ENCODE peak calls at places on chromosome 15, in seven cellular contexts. T is psoas muscle; W is CD8-positive, alpha-beta T cell; B is heart left ventricle; V is CD8-positive, alpha-beta memory T cell; R is adrenal gland; F is mesenchymal stem cell. Z is an unnamed sample.

GRCh38 chr15:37095993-37096877 is 4.1 kb downstream of the MEIS2 start:
- DNase-seq in T (peak), W (no peak), B (no peak), V (no peak), R (peak), F (peak), Z (no peak)

GRCh38 chr15:31486506-31486905 is 159.9 kb downstream of the KLF13 start:
- DNase-seq in T (no peak), W (no peak), B (no peak), V (no peak), R (no peak), F (no peak), Z (no peak)

GRCh38 chr15:96276438-96277210 is 53.9 kb upstream of the NR2F2 start:
- DNase-seq in T (no peak), W (no peak), B (no peak), V (no peak), R (no peak), F (no peak), Z (no peak)

GRCh38 chr15:79090487-79091203 is at the start of gene RASGRF1:
- DNase-seq in T (no peak), W (no peak), B (no peak), V (no peak), R (no peak), F (peak), Z (no peak)

GRCh38 chr15:91223902-91224301 is 123.8 kb downstream of the SV2B start:
- DNase-seq in T (no peak), W (no peak), B (no peak), V (no peak), R (no peak), F (no peak), Z (no peak)

GRCh38 chr15:85562824-85563223 is 182.4 kb downstream of the AKAP13 start:
- DNase-seq in T (no peak), W (no peak), B (no peak), V (no peak), R (no peak), F (no peak), Z (no peak)

GRCh38 chr15:42846647-42847046 is 73.9 kb downstream of the TTBK2 start:
- DNase-seq in T (no peak), W (no peak), B (no peak), V (no peak), R (no peak), F (no peak), Z (no peak)

GRCh38 chr15:88344786-88345185 is 88.2 kb upstream of the NTRK3 start:
- DNase-seq in T (no peak), W (no peak), B (no peak), V (no peak), R (no peak), F (no peak), Z (no peak)

GRCh38 chr15:88255496-88256171 is 905 bp downstream of the NTRK3 start:
- DNase-seq in T (no peak), W (no peak), B (no peak), V (no peak), R (no peak), F (peak), Z (peak)

GRCh38 chr15:40346579-40347558 is 4.0 kb upstream of the PHGR1 start:
- DNase-seq in T (peak), W (no peak), B (peak), V (no peak), R (no peak), F (no peak), Z (no peak)
- H3K27ac ChIP-seq in T (no peak), W (no peak), B (no peak), V (no peak), R (no peak), F (no peak), Z (no peak)

DNA sequence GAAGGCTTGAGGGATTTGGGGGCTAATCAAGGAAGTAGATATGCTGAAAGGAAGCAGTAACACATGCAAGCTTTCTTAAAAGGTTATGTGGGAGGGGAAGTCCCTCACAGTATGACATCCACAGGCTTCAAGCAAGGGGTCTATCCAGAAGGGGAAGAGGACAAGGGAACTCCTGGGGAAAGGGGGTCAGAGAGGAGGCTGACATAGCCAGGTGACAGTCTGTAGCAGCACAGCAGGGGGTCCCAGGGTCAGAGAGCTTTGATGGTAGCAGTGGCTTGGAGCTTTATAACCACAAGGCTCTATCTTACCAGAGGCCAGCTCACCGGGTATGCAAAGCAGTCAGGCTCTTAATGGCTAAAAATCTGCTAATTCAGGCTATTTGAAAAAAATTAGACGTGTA is 150.6 kb upstream of the NSMCE3 start:
- DNase-seq in T (no peak), W (no peak), B (no peak), V (no peak), R (no peak), F (no peak), Z (no peak)
- H3K27ac ChIP-seq in T (no peak), W (no peak), B (no peak), V (no peak), R (no peak), F (no peak), Z (no peak)

DNA sequence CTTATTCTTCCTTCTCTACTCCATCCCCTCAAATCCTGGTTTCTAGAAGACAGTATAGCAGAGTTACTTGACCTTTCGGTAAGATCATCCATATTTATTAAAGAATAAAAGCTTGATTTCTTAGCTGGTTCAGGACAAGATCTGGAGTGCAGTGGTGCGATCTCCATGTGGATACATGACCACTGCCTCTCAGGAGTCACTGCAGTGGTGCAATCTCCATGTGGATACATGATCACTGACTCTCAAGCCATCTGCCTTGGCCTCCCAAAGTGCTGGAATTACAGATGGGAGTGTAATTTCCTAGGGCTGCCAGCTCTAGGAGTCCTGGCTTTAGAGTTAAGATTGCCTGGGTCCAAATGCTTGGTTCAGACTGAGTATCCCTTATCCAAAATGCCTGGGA is 16.5 kb downstream of the LARP6 start:
- DNase-seq in T (peak), W (no peak), B (no peak), V (no peak), R (no peak), F (no peak), Z (no peak)
- H3K27ac ChIP-seq in T (no peak), W (no peak), B (no peak), V (no peak), R (no peak), F (no peak), Z (no peak)

GRCh38 chr15:99248000-99248727 is 1.2 kb downstream of the TTC23 start:
- DNase-seq in T (no peak), W (no peak), B (no peak), V (no peak), R (no peak), F (no peak), Z (no peak)
- H3K27ac ChIP-seq in T (peak), W (no peak), B (peak), V (no peak), R (no peak), F (no peak), Z (no peak)

DNA sequence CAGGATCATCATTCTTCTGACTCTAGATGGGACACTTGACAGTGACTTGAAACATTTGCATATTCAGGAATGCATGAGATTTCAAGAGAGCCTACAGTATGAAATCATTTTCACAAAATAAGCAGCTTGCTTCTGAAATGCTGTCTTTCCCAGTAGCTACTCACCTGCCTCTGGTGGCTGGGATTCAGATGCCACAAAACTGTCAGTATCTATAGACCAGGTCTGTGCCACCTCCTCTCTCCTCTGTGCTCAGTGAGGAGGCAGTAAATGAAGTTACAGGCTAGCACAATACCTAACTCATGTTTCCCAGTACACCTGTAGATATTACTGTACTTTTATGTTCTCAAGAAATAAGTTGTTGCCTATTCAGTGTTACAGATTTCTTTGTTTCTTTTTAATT is 64.3 kb downstream of the HMG20A start:
- DNase-seq in T (no peak), W (no peak), B (no peak), V (no peak), R (no peak), F (no peak), Z (no peak)
- H3K27ac ChIP-seq in T (no peak), W (no peak), B (no peak), V (no peak), R (no peak), F (no peak), Z (no peak)

GRCh38 chr15:52037889-52038505 is 19.0 kb downstream of the MAPK6 start:
- DNase-seq in T (no peak), W (no peak), B (no peak), V (no peak), R (no peak), F (no peak), Z (no peak)
- H3K27ac ChIP-seq in T (no peak), W (no peak), B (no peak), V (no peak), R (no peak), F (no peak), Z (no peak)

GRCh38 chr15:40845511-40846284 is 1.9 kb downstream of the SPINT1 start:
- DNase-seq in T (no peak), W (no peak), B (no peak), V (no peak), R (no peak), F (no peak), Z (peak)
- H3K27ac ChIP-seq in T (no peak), W (no peak), B (no peak), V (no peak), R (no peak), F (no peak), Z (peak)